ENCODE peak calls at places on chromosomes 3 and 15, in nine cellular contexts. U, E, G, A, V, M, S, J and I are unnamed samples.

GRCh38 chr15:78438595-78439285 is 724 bp downstream of the IREB2 start:
- DNase-seq in U (no peak), E (peak), G (no peak), A (peak), V (peak), M (peak), S (peak), J (no peak), I (no peak)

GRCh38 chr15:32685576-32685975 is 32.2 kb upstream of the GREM1 start:
- DNase-seq in U (no peak), E (peak), G (no peak), A (no peak), V (no peak), M (no peak), S (peak), J (no peak), I (no peak)

GRCh38 chr3:184085389-184085852 is 11.4 kb upstream of the HTR3E start:
- DNase-seq in U (no peak), E (no peak), G (no peak), A (peak), V (peak), M (peak), S (peak), J (no peak), I (no peak)

GRCh38 chr3:21390136-21390535 is 360.9 kb downstream of the ZNF385D start:
- DNase-seq in U (no peak), E (peak), G (no peak), A (no peak), V (no peak), M (peak), S (peak), J (peak), I (no peak)

GRCh38 chr15:81929557-81929956 is 116.3 kb downstream of the MEX3B start:
- DNase-seq in U (no peak), E (no peak), G (no peak), A (no peak), V (no peak), M (peak), S (no peak), J (no peak), I (no peak)

GRCh38 chr3:172203522-172204258 is 164.3 kb downstream of the FNDC3B start:
- DNase-seq in U (no peak), E (peak), G (no peak), A (no peak), V (no peak), M (no peak), S (peak), J (no peak), I (peak)

GRCh38 chr3:15014606-15015328 is 50.3 kb downstream of the MRPS25 start:
- DNase-seq in U (no peak), E (no peak), G (no peak), A (no peak), V (no peak), M (no peak), S (no peak), J (no peak), I (no peak)

GRCh38 chr3:11558002-11558401 is 85.7 kb downstream of the VGLL4 start:
- DNase-seq in U (no peak), E (peak), G (no peak), A (no peak), V (peak), M (peak), S (peak), J (peak), I (peak)

GRCh38 chr3:76061654-76062053 is 276.3 kb upstream of the ZNF717 start:
- DNase-seq in U (no peak), E (no peak), G (no peak), A (no peak), V (no peak), M (no peak), S (no peak), J (no peak), I (no peak)

GRCh38 chr3:127039719-127040118 is 56.8 kb downstream of the PLXNA1 start:
- DNase-seq in U (no peak), E (no peak), G (no peak), A (no peak), V (no peak), M (no peak), S (no peak), J (no peak), I (no peak)

GRCh38 chr15:48330045-48330840 is 986 bp upstream of the DUT start:
- DNase-seq in U (no peak), E (peak), G (no peak), A (no peak), V (no peak), M (peak), S (peak), J (no peak), I (no peak)

GRCh38 chr3:116263842-116264545 is 181.3 kb downstream of the LSAMP start:
- DNase-seq in U (no peak), E (peak), G (no peak), A (no peak), V (peak), M (no peak), S (peak), J (no peak), I (no peak)